ENCODE peak calls at places on chromosomes 1 and 21, in five cellular contexts. C is left lung, W is pancreas, V is PC-3, E is upper lobe of left lung. L is an unnamed sample.

GRCh38 chr1:243487036-243487648 is 231.3 kb downstream of the SDCCAG8 start:
- ATAC-seq in C (no peak), W (no peak), V (peak; percentile 35), E (no peak), L (no peak)

GRCh38 chr1:6491480-6491962 is at the start of gene PLEKHG5:
- ATAC-seq in C (no peak), W (no peak), V (peak; percentile 63), E (no peak), L (no peak)

GRCh38 chr1:33008051-33008914 is 28.4 kb downstream of the AK2 start:
- ATAC-seq in C (peak; percentile 68), W (peak; percentile 59), V (peak; percentile 22), E (peak; percentile 91), L (no peak)

GRCh38 chr1:53592521-53592982 is 133.4 kb downstream of the DMRTB1 start:
- ATAC-seq in C (peak; percentile 97), W (peak; percentile 36), V (peak; percentile 97), E (peak; percentile 88), L (no peak)

GRCh38 chr1:32953495-32953894 is 11.1 kb downstream of the RNF19B start:
- ATAC-seq in C (no peak), W (no peak), V (peak; percentile 86), E (no peak), L (no peak)

GRCh38 chr1:75328691-75329090 is 194.5 kb downstream of the LHX8 start:
- ATAC-seq in C (no peak), W (no peak), V (no peak), E (no peak), L (no peak)

GRCh38 chr1:56645663-56646330 is 683 bp downstream of the PRKAA2 start:
- ATAC-seq in C (peak; percentile 62), W (peak; percentile 39), V (peak; percentile 51), E (no peak), L (peak; percentile 44)

GRCh38 chr1:223771814-223772770 is 59.8 kb downstream of the CAPN2 start:
- ATAC-seq in C (peak; percentile 87), W (peak; percentile 80), V (peak; percentile 66), E (peak; percentile 89), L (peak; percentile 58)

GRCh38 chr21:42865361-42866160 is 13.8 kb downstream of the WDR4 start:
- ATAC-seq in C (peak; percentile 96), W (peak; percentile 28), V (no peak), E (peak; percentile 86), L (peak; percentile 37)

GRCh38 chr1:1337793-1338147 is 6.7 kb downstream of the TAS1R3 start:
- ATAC-seq in C (peak; percentile 16), W (no peak), V (peak; percentile 23), E (no peak), L (no peak)

DNA sequence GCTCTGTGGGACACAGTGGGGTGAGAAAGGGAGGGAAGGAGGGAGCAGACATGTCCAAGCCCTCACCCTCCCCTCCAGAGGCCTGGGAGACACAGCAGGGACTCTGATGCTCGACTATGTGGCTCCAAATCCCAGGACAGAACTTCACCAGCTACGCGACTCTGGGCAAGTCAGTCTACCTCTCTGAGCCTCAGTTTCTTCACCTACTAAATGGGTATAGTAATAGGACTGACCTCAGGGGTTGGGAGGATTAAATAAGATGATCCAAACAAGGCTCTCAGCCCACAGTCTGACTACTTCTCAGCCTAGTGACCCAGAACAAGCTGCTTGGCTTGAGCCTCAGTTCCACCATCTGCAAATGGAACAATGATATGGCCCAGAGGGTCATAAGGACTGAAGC is 19.6 kb downstream of the SDC3 start:
- ATAC-seq in C (no peak), W (no peak), V (no peak), E (no peak), L (no peak)
- H3K4me3 ChIP-seq in C (no peak overlapping the region), W (no peak overlapping the region), V (no peak overlapping the region), E (no peak overlapping the region), L (no peak overlapping the region)

GRCh38 chr1:46543761-46544560 is 7.5 kb downstream of the KNCN start:
- ATAC-seq in C (no peak), W (no peak), V (no peak), E (no peak), L (no peak)
- H3K4me3 ChIP-seq in C (no peak overlapping the region), W (no peak overlapping the region), V (no peak overlapping the region), E (no peak overlapping the region), L (no peak overlapping the region)

GRCh38 chr1:43932786-43933385 is 715 bp upstream of the ARTN start:
- ATAC-seq in C (peak; percentile 2), W (no peak), V (peak; percentile 6), E (no peak), L (no peak)
- H3K4me3 ChIP-seq in C (peak overlapping the region; percentile 36), W (no peak overlapping the region), V (peak overlapping the region; percentile 68), E (peak overlapping the region; percentile 33), L (peak overlapping the region; percentile 17)

DNA sequence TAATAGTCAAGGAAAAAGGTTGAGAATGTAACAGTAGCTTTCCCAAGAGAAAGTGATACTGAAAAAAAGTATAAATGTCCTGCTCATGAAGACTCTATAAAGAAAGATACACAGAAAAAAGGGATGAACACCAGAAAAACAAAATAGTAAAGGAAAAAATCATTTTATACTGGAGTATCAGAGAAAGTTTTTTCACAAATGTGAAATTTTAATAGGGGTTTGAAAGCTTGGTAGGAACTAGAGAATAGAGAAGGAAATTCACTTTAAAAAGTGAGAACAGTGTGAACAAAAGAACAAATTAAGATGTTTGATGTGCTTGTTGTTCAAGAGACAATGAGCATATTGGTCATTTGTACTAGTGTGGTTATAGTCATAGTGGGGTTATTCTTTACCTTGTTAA is 25.6 kb downstream of the UCHL5 start:
- ATAC-seq in C (no peak), W (no peak), V (no peak), E (no peak), L (no peak)
- H3K4me3 ChIP-seq in C (no peak overlapping the region), W (no peak overlapping the region), V (no peak overlapping the region), E (no peak overlapping the region), L (no peak overlapping the region)

GRCh38 chr1:229432905-229433304 is 989 bp downstream of the ACTA1 start:
- ATAC-seq in C (no peak), W (no peak), V (no peak), E (no peak), L (no peak)

GRCh38 chr1:229434641-229435051 is 752 bp upstream of the ACTA1 start:
- ATAC-seq in C (no peak), W (no peak), V (peak; percentile 24), E (no peak), L (no peak)

GRCh38 chr1:229433364-229434004 is 410 bp downstream of the ACTA1 start:
- ATAC-seq in C (no peak), W (peak; percentile 25), V (no peak), E (no peak), L (no peak)

GRCh38 chr1:229432116-229432461 is 1.8 kb downstream of the ACTA1 start:
- ATAC-seq in C (no peak), W (no peak), V (no peak), E (no peak), L (no peak)

DNA sequence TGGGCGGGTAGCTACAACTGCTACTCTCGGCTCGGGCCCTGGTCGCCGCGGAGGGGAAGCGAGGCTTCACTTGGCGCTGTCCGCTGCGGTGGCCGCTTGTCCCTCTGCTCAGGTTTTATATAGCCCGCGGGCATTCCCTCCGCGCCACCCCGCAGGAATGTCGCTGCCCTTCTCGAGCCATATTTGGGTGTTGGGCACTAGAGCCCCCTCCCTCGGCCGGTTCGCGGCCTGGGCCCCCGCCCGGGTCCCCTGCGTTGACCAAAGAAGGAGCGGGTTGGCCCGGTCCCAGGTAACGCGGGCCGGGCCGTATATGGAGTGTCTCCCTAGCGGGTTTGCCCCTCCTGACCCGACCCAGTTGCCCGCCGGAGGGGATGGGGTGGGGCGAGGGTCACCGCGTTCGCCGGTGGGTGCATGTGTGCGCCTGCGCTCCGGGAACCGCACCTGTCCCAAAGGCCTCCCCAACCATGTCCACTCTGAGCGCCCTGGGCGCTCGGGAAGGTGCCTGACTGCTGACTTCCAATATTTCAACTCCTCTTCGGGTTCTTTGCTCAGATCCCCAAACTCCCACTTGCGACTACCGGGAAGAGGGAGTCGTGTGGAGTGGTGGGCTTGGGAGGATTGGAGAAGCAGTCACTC is at the start of gene ACTA1:
- ATAC-seq in C (no peak), W (no peak), V (no peak), E (no peak), L (no peak)
- H3K4me3 ChIP-seq in C (no peak within 1 kb of the TSS), W (no peak within 1 kb of the TSS), V (no peak within 1 kb of the TSS), E (no peak within 1 kb of the TSS), L (no peak within 1 kb of the TSS)